ENCODE peak calls at places on chromosomes 2 and 18, in six cellular contexts. A is IMR-90, O is mesendoderm, D is neuronal stem cell, I is H1, L is trophoblast cell. C is an unnamed sample.

GRCh38 chr2:20450201-20451108 is 3.6 kb downstream of the RHOB start:
- DNase-seq in A (peak; percentile 89), O (peak; percentile 91), D (no peak), I (peak; percentile 41), L (peak; percentile 83), C (peak; percentile 89)

GRCh38 chr18:2240311-2240705 is 331.0 kb downstream of the METTL4 start:
- DNase-seq in A (peak; percentile 12), O (no peak), D (no peak), I (no peak), L (no peak), C (peak; percentile 21)

GRCh38 chr18:55301196-55301540 is 286.8 kb downstream of the TCF4 start:
- DNase-seq in A (peak; percentile 17), O (no peak), D (no peak), I (no peak), L (no peak), C (no peak)

GRCh38 chr2:183149489-183149888 is 25.2 kb downstream of the NUP35 start:
- DNase-seq in A (peak; percentile 77), O (peak; percentile 84), D (no peak), I (no peak), L (no peak), C (peak; percentile 47)

GRCh38 chr18:63953811-63954210 is 4.7 kb downstream of the HMSD start:
- DNase-seq in A (no peak), O (no peak), D (no peak), I (no peak), L (no peak), C (no peak)

GRCh38 chr2:58042486-58042970 is 4.1 kb upstream of the VRK2 start:
- DNase-seq in A (peak; percentile 89), O (no peak), D (no peak), I (no peak), L (peak; percentile 70), C (peak; percentile 59)

GRCh38 chr2:44244135-44244871 is 31.0 kb upstream of the SLC3A1 start:
- DNase-seq in A (peak; percentile 68), O (peak; percentile 77), D (peak; percentile 63), I (no peak), L (peak; percentile 81), C (peak; percentile 73)

GRCh38 chr2:217357886-217358620 is 498.2 kb upstream of the TNP1 start:
- DNase-seq in A (no peak), O (peak; percentile 70), D (no peak), I (no peak), L (peak; percentile 93), C (no peak)

GRCh38 chr2:28102455-28102874 is 211.9 kb downstream of the BABAM2 start:
- DNase-seq in A (peak; percentile 86), O (no peak), D (no peak), I (no peak), L (no peak), C (peak; percentile 18)

GRCh38 chr2:117980381-117980780 is 33.5 kb downstream of the CCDC93 start:
- DNase-seq in A (peak; percentile 76), O (no peak), D (no peak), I (no peak), L (peak; percentile 48), C (peak; percentile 16)

GRCh38 chr18:79634593-79634992 is 45.0 kb upstream of the CTDP1 start:
- DNase-seq in A (no peak), O (no peak), D (no peak), I (no peak), L (no peak), C (no peak)

GRCh38 chr2:8346238-8346637 is 335.6 kb upstream of the ID2 start:
- DNase-seq in A (no peak), O (no peak), D (no peak), I (no peak), L (no peak), C (no peak)

GRCh38 chr2:61898810-61899209 is 6.7 kb upstream of the COMMD1 start:
- DNase-seq in A (peak; percentile 31), O (no peak), D (no peak), I (no peak), L (no peak), C (peak; percentile 26)

GRCh38 chr2:205650450-205650849 is 31.9 kb upstream of the NRP2 start:
- DNase-seq in A (peak; percentile 61), O (peak; percentile 90), D (peak; percentile 43), I (peak; percentile 44), L (peak; percentile 28), C (peak; percentile 72)

GRCh38 chr2:37471994-37472393 is 127.6 kb downstream of the QPCT start:
- DNase-seq in A (peak; percentile 87), O (no peak), D (no peak), I (no peak), L (peak; percentile 68), C (peak; percentile 85)

GRCh38 chr2:107529146-107529545 is 297.5 kb upstream of the RGPD4 start:
- DNase-seq in A (no peak), O (peak; percentile 17), D (no peak), I (no peak), L (no peak), C (no peak)

GRCh38 chr2:109195193-109196045 is 66.4 kb downstream of the SH3RF3 start:
- DNase-seq in A (no peak), O (peak; percentile 33), D (no peak), I (no peak), L (no peak), C (no peak)

GRCh38 chr2:36354816-36355156 is 792 bp upstream of the CRIM1 start:
- DNase-seq in A (no peak), O (no peak), D (no peak), I (no peak), L (peak; percentile 24), C (no peak)
- H3K4me1 ChIP-seq in A (peaks cover 6% of the 10 kb centered on the region), O (peaks cover 7% of the 10 kb centered on the region), D (peaks cover 2% of the 10 kb centered on the region), I (peaks cover 16% of the 10 kb centered on the region), L (peaks cover 5% of the 10 kb centered on the region), C (peaks cover 3% of the 10 kb centered on the region)

GRCh38 chr2:145750074-145750473 is 1230.2 kb upstream of the ZEB2 start:
- DNase-seq in A (no peak), O (no peak), D (no peak), I (no peak), L (no peak), C (no peak)

GRCh38 chr2:145752091-145752806 is 1232.3 kb upstream of the ZEB2 start:
- DNase-seq in A (peak; percentile 89), O (peak; percentile 81), D (peak; percentile 41), I (no peak), L (peak; percentile 47), C (peak; percentile 89)

GRCh38 chr2:145751634-145752033 is 1231.7 kb upstream of the ZEB2 start:
- DNase-seq in A (peak; percentile 60), O (peak; percentile 87), D (no peak), I (no peak), L (peak; percentile 32), C (peak; percentile 80)

GRCh38 chr2:145750617-145751016 is 1230.7 kb upstream of the ZEB2 start:
- DNase-seq in A (no peak), O (no peak), D (no peak), I (no peak), L (peak; percentile 10), C (no peak)

GRCh38 chr2:145751155-145751554 is 1231.2 kb upstream of the ZEB2 start:
- DNase-seq in A (no peak), O (peak; percentile 29), D (no peak), I (no peak), L (no peak), C (peak; percentile 37)
- H3K4me3 ChIP-seq in A (no peak overlapping the region), O (no peak overlapping the region), D (no peak overlapping the region), I (no peak overlapping the region), L (no peak overlapping the region), C (no peak overlapping the region)

GRCh38 chr2:147236601-147237000 is 608.2 kb upstream of the ACVR2A start:
- DNase-seq in A (no peak), O (no peak), D (no peak), I (no peak), L (no peak), C (no peak)
- H2AK5ac ChIP-seq in A (no peak overlapping the region), O (no peak overlapping the region), D (no peak overlapping the region), I (no peak overlapping the region), L (no peak overlapping the region), C (no peak overlapping the region)

GRCh38 chr2:237877576-237878307 is 18.3 kb downstream of the RAMP1 start:
- DNase-seq in A (no peak), O (no peak), D (no peak), I (no peak), L (no peak), C (no peak)
- H3K4me1 ChIP-seq in A (peaks cover 35% of the 10 kb centered on the region), O (no peaks in the 10 kb centered on the region), D (peaks cover 3% of the 10 kb centered on the region), I (no peaks in the 10 kb centered on the region), L (peaks cover 22% of the 10 kb centered on the region), C (peaks cover 34% of the 10 kb centered on the region)

GRCh38 chr2:233387225-233387624 is 32.9 kb downstream of the DGKD start:
- DNase-seq in A (no peak), O (no peak), D (no peak), I (no peak), L (no peak), C (no peak)
- H3K4me3 ChIP-seq in A (no peak overlapping the region), O (no peak overlapping the region), D (no peak overlapping the region), I (no peak overlapping the region), L (no peak overlapping the region), C (peak overlapping the region; percentile 60)

GRCh38 chr18:3579701-3580100 is 129.7 kb downstream of the TGIF1 start:
- DNase-seq in A (peak; percentile 97), O (no peak), D (no peak), I (no peak), L (no peak), C (peak; percentile 84)

GRCh38 chr18:3581890-3582289 is 131.9 kb downstream of the TGIF1 start:
- DNase-seq in A (no peak), O (no peak), D (no peak), I (no peak), L (no peak), C (no peak)

GRCh38 chr18:3585656-3586509 is 135.9 kb downstream of the TGIF1 start:
- DNase-seq in A (peak; percentile 78), O (peak; percentile 93), D (peak; percentile 71), I (peak; percentile 63), L (peak; percentile 96), C (peak; percentile 85)

GRCh38 chr18:3584897-3585460 is 135.0 kb downstream of the TGIF1 start:
- DNase-seq in A (no peak), O (peak; percentile 63), D (no peak), I (no peak), L (no peak), C (no peak)

DNA sequence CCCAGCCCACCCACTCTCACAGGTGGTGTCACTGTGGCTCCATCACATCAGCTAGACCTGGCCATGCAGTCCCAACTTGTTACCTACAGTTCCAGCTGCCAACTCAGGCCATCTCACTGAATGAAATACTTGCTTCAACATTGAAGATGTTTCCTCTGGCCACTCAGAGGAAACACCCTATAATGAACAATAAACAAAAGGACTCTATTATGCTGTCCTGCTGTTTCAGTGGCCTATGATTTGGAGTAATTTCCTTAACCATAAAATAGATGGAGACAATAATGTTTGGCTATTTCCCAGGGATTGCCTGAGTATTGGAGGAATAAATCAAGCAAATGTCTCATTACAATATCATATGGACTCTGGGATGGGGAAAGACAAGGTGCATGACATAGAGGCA is 134.3 kb downstream of the TGIF1 start:
- DNase-seq in A (no peak), O (no peak), D (no peak), I (no peak), L (no peak), C (no peak)
- H2AK5ac ChIP-seq in A (no peak overlapping the region), O (no peak overlapping the region), D (no peak overlapping the region), I (no peak overlapping the region), L (no peak overlapping the region), C (no peak overlapping the region)

GRCh38 chr2:240428245-240428644 is 7.2 kb upstream of the GPC1 start:
- DNase-seq in A (no peak), O (no peak), D (no peak), I (no peak), L (no peak), C (no peak)
- H3K4me1 ChIP-seq in A (peaks cover 4% of the 10 kb centered on the region), O (no peaks in the 10 kb centered on the region), D (no peaks in the 10 kb centered on the region), I (no peaks in the 10 kb centered on the region), L (no peaks in the 10 kb centered on the region), C (peaks cover under 1% of the 10 kb centered on the region)